ENCODE peak calls at places on chromosomes 2 and 18, in four cellular contexts. C is stomach, V is A549, L is endothelial cell. S is an unnamed sample.

GRCh38 chr18:34787931-34788532 is 77.9 kb downstream of the DTNA start:
- DNase-seq in C (peak), V (peak), L (peak), S (no peak)

GRCh38 chr2:133927894-133928293 is 326.0 kb upstream of the MGAT5 start:
- DNase-seq in C (no peak), V (no peak), L (no peak), S (no peak)

GRCh38 chr2:169038338-169038757 is 7.2 kb upstream of the ABCB11 start:
- DNase-seq in C (no peak), V (peak), L (no peak), S (no peak)

GRCh38 chr2:108935231-108935863 is 53.7 kb downstream of the EDAR start:
- DNase-seq in C (no peak), V (no peak), L (no peak), S (no peak)

GRCh38 chr2:191311-192190 is 72.3 kb downstream of the SH3YL1 start:
- DNase-seq in C (no peak), V (no peak), L (no peak), S (no peak)

GRCh38 chr18:59202258-59202820 is 17.6 kb upstream of the GRP start:
- DNase-seq in C (no peak), V (no peak), L (no peak), S (no peak)

GRCh38 chr2:68423966-68424650 is 43.0 kb downstream of the FBXO48 start:
- DNase-seq in C (no peak), V (no peak), L (no peak), S (no peak)

GRCh38 chr2:162731917-162732804 is 106.4 kb downstream of the KCNH7 start:
- DNase-seq in C (no peak), V (no peak), L (no peak), S (no peak)

GRCh38 chr2:217366246-217366645 is 506.4 kb upstream of the TNP1 start:
- DNase-seq in C (no peak), V (no peak), L (no peak), S (no peak)

GRCh38 chr2:21291281-21291825 is 167.6 kb downstream of the TDRD15 start:
- DNase-seq in C (no peak), V (no peak), L (no peak), S (no peak)

GRCh38 chr2:205731521-205731965 is 49.2 kb downstream of the NRP2 start:
- DNase-seq in C (no peak), V (peak), L (no peak), S (no peak)

GRCh38 chr2:10501980-10502802 is 54.1 kb upstream of the ODC1 start:
- DNase-seq in C (peak), V (no peak), L (no peak), S (peak)

GRCh38 chr2:9346885-9347284 is 76.4 kb downstream of the ITGB1BP1 start:
- DNase-seq in C (no peak), V (no peak), L (no peak), S (no peak)

GRCh38 chr2:167438206-167438605 is 549.9 kb downstream of the XIRP2 start:
- DNase-seq in C (no peak), V (no peak), L (no peak), S (no peak)

DNA sequence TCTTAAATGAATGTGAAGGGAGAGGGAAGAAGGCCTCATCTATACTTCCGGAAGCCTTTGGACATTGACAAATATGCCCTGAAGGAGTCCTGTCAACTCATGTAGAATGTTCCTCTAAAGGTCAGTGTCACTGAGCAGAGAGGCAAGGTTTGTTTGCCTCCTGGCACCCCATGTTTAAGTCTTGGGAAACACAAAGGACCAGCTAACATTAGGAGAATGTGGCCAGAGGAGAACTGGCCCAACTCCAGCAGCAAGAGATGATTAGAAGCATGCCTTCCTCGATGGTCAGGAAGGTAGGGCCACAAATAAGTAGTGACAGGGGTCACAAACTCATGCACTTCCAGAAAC is 5.7 kb downstream of the DYSF start:
- DNase-seq in C (no peak), V (no peak), L (no peak), S (no peak)
- TF ChIP-seq CTCF in C (no peak), V (no peak), L (no peak), S (no peak)

GRCh38 chr2:54161660-54162059 is 46.2 kb downstream of the ACYP2 start:
- DNase-seq in C (no peak), V (no peak), L (no peak), S (no peak)
- TF ChIP-seq CTCF in C (no peak), V (no peak), L (no peak), S (peak)

DNA sequence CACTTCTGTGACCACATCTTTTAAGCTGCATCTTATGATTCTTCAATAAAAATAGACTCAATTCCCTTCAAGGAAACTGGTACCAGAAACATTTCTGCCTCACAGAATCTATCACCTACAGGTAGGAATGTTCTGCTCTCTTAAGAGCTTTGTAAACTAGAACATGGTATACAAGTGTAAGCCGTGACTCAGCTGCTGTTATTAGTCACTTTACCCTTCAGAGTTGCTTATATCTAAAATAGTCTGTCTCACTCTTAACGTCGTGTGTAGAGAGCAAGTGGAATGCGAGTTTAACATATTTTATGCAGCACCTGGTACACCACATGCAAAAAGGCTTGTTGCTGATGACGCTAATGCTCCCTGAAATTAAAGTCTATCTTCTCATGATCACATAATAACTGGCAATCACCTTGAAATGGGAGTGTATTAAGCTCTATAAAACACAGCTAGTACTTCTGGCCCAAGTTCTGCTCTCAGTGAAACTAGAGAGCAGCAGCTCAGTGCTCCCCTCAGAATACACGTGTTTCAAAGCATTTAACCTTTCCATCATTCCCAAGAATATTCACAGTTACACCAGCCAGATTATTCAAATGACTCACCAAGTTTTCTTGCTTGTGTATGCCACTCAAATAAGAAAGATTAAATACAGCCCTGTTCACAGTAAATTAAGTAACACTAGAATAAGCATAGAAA is 420.0 kb downstream of the ZEB2 start:
- DNase-seq in C (no peak), V (peak), L (no peak), S (no peak)
- TF ChIP-seq CTCF in C (no peak), V (no peak), L (no peak), S (peak)

GRCh38 chr2:47313728-47314127 is 89.2 kb upstream of the MSH2 start:
- DNase-seq in C (no peak), V (no peak), L (no peak), S (no peak)
- TF ChIP-seq CTCF in C (no peak), V (no peak), L (no peak), S (peak)

DNA sequence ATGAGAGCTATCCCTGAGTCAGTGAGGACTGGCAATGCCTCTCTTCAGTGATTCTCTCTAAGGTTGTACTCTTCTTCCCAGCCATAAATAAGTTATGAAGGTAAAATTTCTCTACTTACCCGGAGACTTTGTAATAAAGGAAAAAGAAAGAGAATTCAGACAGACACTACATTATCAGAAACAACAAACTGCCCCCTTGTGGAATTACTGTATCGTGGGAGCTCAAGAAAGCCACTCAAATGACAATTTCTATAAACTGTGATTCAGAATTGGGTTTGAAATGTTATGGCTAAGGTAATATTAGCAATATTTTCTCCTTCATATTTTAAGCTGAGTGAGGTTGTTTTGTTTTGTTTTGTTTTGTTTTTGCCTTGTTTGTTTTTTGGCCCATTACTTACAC is 155.8 kb upstream of the TANK start:
- DNase-seq in C (no peak), V (peak), L (no peak), S (no peak)
- TF ChIP-seq CTCF in C (no peak), V (peak), L (peak), S (peak)